ENCODE peak calls at places on chromosome 12, in six cellular contexts. One of them, this sample, is unnamed.

GRCh38 chr12:94100254-94100653 is 48.1 kb upstream of the PLXNC1 start:
- DNase-seq in cardiac fibroblast: peak
- DNase-seq in GM12864: no peak
- DNase-seq in fibroblast of pulmonary artery: no peak
- DNase-seq in progenitor cell of endocrine pancreas: no peak
- DNase-seq in coronary artery: no peak
- DNase-seq in this sample: no peak

GRCh38 chr12:95408201-95408600 is 65.8 kb upstream of the METAP2 start:
- DNase-seq in GM12864: no peak
- DNase-seq in fibroblast of pulmonary artery: no peak
- DNase-seq in cardiac fibroblast: no peak
- DNase-seq in coronary artery: no peak
- DNase-seq in progenitor cell of endocrine pancreas: no peak
- DNase-seq in this sample: no peak

GRCh38 chr12:129753596-129753995 is 150.2 kb downstream of the TMEM132D start:
- DNase-seq in progenitor cell of endocrine pancreas: no peak
- DNase-seq in fibroblast of pulmonary artery: peak
- DNase-seq in GM12864: no peak
- DNase-seq in cardiac fibroblast: peak
- DNase-seq in coronary artery: no peak
- DNase-seq in this sample: no peak

GRCh38 chr12:19759229-19759628 is 319.9 kb downstream of the AEBP2 start:
- DNase-seq in progenitor cell of endocrine pancreas: no peak
- DNase-seq in cardiac fibroblast: peak
- DNase-seq in GM12864: no peak
- DNase-seq in fibroblast of pulmonary artery: peak
- DNase-seq in coronary artery: no peak
- DNase-seq in this sample: no peak

GRCh38 chr12:107429006-107429698 is 256.4 kb upstream of the PWP1 start:
- DNase-seq in coronary artery: no peak
- DNase-seq in cardiac fibroblast: no peak
- DNase-seq in fibroblast of pulmonary artery: no peak
- DNase-seq in progenitor cell of endocrine pancreas: no peak
- DNase-seq in GM12864: no peak
- DNase-seq in this sample: no peak

GRCh38 chr12:13211191-13211858 is 14.8 kb downstream of the EMP1 start:
- DNase-seq in progenitor cell of endocrine pancreas: no peak
- DNase-seq in GM12864: no peak
- DNase-seq in fibroblast of pulmonary artery: peak
- DNase-seq in coronary artery: no peak
- DNase-seq in cardiac fibroblast: peak
- DNase-seq in this sample: no peak

GRCh38 chr12:65501093-65501621 is 222.7 kb downstream of the MSRB3 start:
- DNase-seq in fibroblast of pulmonary artery: peak
- DNase-seq in GM12864: no peak
- DNase-seq in coronary artery: no peak
- DNase-seq in cardiac fibroblast: no peak
- DNase-seq in progenitor cell of endocrine pancreas: no peak
- DNase-seq in this sample: no peak

GRCh38 chr12:121325922-121326396 is 26.3 kb downstream of the ANAPC5 start:
- DNase-seq in progenitor cell of endocrine pancreas: no peak
- DNase-seq in coronary artery: no peak
- DNase-seq in fibroblast of pulmonary artery: no peak
- DNase-seq in GM12864: no peak
- DNase-seq in cardiac fibroblast: no peak
- DNase-seq in this sample: no peak

GRCh38 chr12:43396671-43397070 is 155.3 kb downstream of the ADAMTS20 start:
- DNase-seq in progenitor cell of endocrine pancreas: no peak
- DNase-seq in cardiac fibroblast: no peak
- DNase-seq in fibroblast of pulmonary artery: no peak
- DNase-seq in coronary artery: no peak
- DNase-seq in GM12864: no peak
- DNase-seq in this sample: no peak

GRCh38 chr12:49869816-49870500 is 27.1 kb upstream of the BCDIN3D start:
- DNase-seq in cardiac fibroblast: no peak
- DNase-seq in progenitor cell of endocrine pancreas: no peak
- DNase-seq in coronary artery: peak
- DNase-seq in GM12864: no peak
- DNase-seq in fibroblast of pulmonary artery: no peak
- DNase-seq in this sample: no peak

GRCh38 chr12:108833757-108834472 is 23.5 kb downstream of the SSH1 start:
- DNase-seq in coronary artery: no peak
- DNase-seq in fibroblast of pulmonary artery: peak
- DNase-seq in progenitor cell of endocrine pancreas: no peak
- DNase-seq in GM12864: no peak
- DNase-seq in cardiac fibroblast: peak
- DNase-seq in this sample: no peak

GRCh38 chr12:50390284-50390683 is 6.1 kb downstream of the FAM186A start:
- DNase-seq in GM12864: no peak
- DNase-seq in cardiac fibroblast: peak
- DNase-seq in coronary artery: no peak
- DNase-seq in progenitor cell of endocrine pancreas: no peak
- DNase-seq in fibroblast of pulmonary artery: peak
- DNase-seq in this sample: no peak

GRCh38 chr12:4037747-4038312 is 164.6 kb upstream of the PARP11 start:
- DNase-seq in progenitor cell of endocrine pancreas: no peak
- DNase-seq in coronary artery: no peak
- DNase-seq in cardiac fibroblast: peak
- DNase-seq in fibroblast of pulmonary artery: peak
- DNase-seq in GM12864: no peak
- DNase-seq in this sample: no peak

GRCh38 chr12:82412246-82412645 is 53.9 kb downstream of the METTL25 start:
- DNase-seq in GM12864: no peak
- DNase-seq in fibroblast of pulmonary artery: no peak
- DNase-seq in progenitor cell of endocrine pancreas: no peak
- DNase-seq in cardiac fibroblast: peak
- DNase-seq in coronary artery: no peak
- DNase-seq in this sample: no peak

GRCh38 chr12:47370421-47370820 is 290.7 kb upstream of the AMIGO2 start:
- DNase-seq in fibroblast of pulmonary artery: no peak
- DNase-seq in GM12864: no peak
- DNase-seq in coronary artery: no peak
- DNase-seq in progenitor cell of endocrine pancreas: no peak
- DNase-seq in cardiac fibroblast: no peak
- DNase-seq in this sample: no peak

GRCh38 chr12:132886529-132887477 is 602 bp downstream of the CHFR start:
- DNase-seq in fibroblast of pulmonary artery: no peak
- DNase-seq in progenitor cell of endocrine pancreas: peak
- DNase-seq in coronary artery: no peak
- DNase-seq in cardiac fibroblast: peak
- DNase-seq in GM12864: no peak
- DNase-seq in this sample: no peak

GRCh38 chr12:94565683-94566082 is 84.7 kb downstream of the TMCC3 start:
- DNase-seq in GM12864: no peak
- DNase-seq in progenitor cell of endocrine pancreas: no peak
- DNase-seq in coronary artery: no peak
- DNase-seq in cardiac fibroblast: no peak
- DNase-seq in fibroblast of pulmonary artery: no peak
- DNase-seq in this sample: no peak

GRCh38 chr12:6949063-6949594 is 2.0 kb upstream of the PTPN6 start:
- DNase-seq in coronary artery: no peak
- DNase-seq in progenitor cell of endocrine pancreas: no peak
- DNase-seq in fibroblast of pulmonary artery: no peak
- DNase-seq in GM12864: no peak
- DNase-seq in cardiac fibroblast: no peak
- DNase-seq in this sample: no peak

GRCh38 chr12:28742791-28743190 is 406.3 kb upstream of the FAR2 start:
- DNase-seq in cardiac fibroblast: peak
- DNase-seq in progenitor cell of endocrine pancreas: no peak
- DNase-seq in GM12864: no peak
- DNase-seq in coronary artery: no peak
- DNase-seq in fibroblast of pulmonary artery: no peak
- DNase-seq in this sample: no peak

GRCh38 chr12:6235499-6235898 is 35.3 kb downstream of the CD9 start:
- DNase-seq in progenitor cell of endocrine pancreas: no peak
- DNase-seq in fibroblast of pulmonary artery: no peak
- DNase-seq in cardiac fibroblast: no peak
- DNase-seq in GM12864: no peak
- DNase-seq in coronary artery: no peak
- DNase-seq in this sample: no peak

GRCh38 chr12:117192057-117192456 is 1.8 kb upstream of the FBXO21 start:
- DNase-seq in cardiac fibroblast: peak
- DNase-seq in GM12864: no peak
- DNase-seq in coronary artery: no peak
- DNase-seq in progenitor cell of endocrine pancreas: no peak
- DNase-seq in fibroblast of pulmonary artery: no peak
- DNase-seq in this sample: no peak

GRCh38 chr12:114902665-114903393 is 218.9 kb upstream of the TBX3 start:
- DNase-seq in progenitor cell of endocrine pancreas: no peak
- DNase-seq in GM12864: no peak
- DNase-seq in fibroblast of pulmonary artery: peak
- DNase-seq in cardiac fibroblast: peak
- DNase-seq in coronary artery: no peak
- DNase-seq in this sample: no peak

GRCh38 chr12:114901316-114901715 is 217.3 kb upstream of the TBX3 start:
- DNase-seq in GM12864: no peak
- DNase-seq in cardiac fibroblast: no peak
- DNase-seq in fibroblast of pulmonary artery: no peak
- DNase-seq in progenitor cell of endocrine pancreas: no peak
- DNase-seq in coronary artery: no peak
- DNase-seq in this sample: no peak

GRCh38 chr12:114903394-114903748 is 219.4 kb upstream of the TBX3 start:
- DNase-seq in cardiac fibroblast: peak
- DNase-seq in coronary artery: no peak
- DNase-seq in progenitor cell of endocrine pancreas: no peak
- DNase-seq in fibroblast of pulmonary artery: no peak
- DNase-seq in GM12864: no peak
- DNase-seq in this sample: no peak

DNA sequence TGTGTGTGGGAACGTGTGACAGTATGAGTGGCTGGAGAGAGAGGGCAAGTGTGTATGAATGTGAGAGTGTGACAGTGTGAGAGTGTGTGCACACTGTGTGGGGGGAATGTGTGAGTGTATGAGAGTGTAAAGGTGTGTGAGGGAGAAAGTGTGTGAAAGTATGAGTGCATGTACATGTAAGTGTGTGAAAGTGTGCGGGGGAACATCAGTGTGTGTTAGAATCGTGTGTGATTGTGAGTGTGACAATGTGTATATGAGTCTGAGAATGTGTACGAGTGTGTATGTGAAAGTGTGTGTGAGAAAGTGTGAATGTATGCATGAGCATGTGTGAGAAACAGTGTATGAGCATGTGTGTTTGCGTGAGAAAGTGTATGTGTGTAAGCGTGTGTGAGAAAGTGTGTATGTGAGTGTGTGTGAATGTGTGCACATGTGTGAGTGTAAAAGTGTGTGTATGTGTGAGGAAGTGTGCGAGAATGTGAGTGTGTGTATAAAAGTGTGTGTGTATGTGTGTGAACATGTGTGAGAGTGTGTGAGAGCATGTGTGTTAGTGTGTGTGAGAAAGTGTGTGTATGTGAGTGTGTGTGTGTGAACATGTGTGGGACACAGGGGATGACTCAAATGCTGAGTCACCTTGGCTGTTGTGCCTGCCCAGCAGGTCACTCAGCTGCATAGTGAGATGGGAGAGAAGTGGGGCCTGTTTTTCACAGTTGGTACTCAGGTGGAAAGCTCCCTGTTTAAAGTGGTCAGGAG is 220.5 kb upstream of the TBX3 start:
- DNase-seq in GM12864: no peak
- DNase-seq in coronary artery: no peak
- DNase-seq in cardiac fibroblast: peak
- DNase-seq in fibroblast of pulmonary artery: peak
- DNase-seq in progenitor cell of endocrine pancreas: no peak
- DNase-seq in this sample: no peak
- TF ChIP-seq CTCF in GM12864: no peak
- TF ChIP-seq CTCF in coronary artery: no peak
- TF ChIP-seq CTCF in cardiac fibroblast: no peak
- TF ChIP-seq CTCF in fibroblast of pulmonary artery: no peak
- TF ChIP-seq CTCF in progenitor cell of endocrine pancreas: no peak
- TF ChIP-seq CTCF in this sample: no peak

DNA sequence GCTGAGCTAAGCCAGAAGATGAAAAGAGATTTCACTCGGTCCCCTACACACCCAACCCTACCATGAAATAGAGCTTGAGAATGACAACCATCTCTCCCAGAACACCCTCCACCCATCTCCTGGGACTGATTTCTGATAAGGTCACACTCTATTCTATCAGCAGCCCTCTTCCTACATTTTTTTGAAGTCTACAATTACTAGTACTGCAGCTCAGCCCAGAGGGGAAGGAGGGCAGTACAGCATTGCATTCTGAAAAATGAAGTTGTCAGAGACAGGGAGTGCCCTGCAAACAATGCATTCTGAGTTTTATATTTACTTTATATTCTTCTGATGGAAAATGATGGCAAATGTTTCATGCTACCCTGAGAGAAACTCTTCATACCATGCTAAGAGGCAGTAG is 318.5 kb downstream of the BCAT1 start:
- DNase-seq in GM12864: no peak
- DNase-seq in progenitor cell of endocrine pancreas: no peak
- DNase-seq in fibroblast of pulmonary artery: no peak
- DNase-seq in cardiac fibroblast: no peak
- DNase-seq in coronary artery: no peak
- DNase-seq in this sample: no peak
- TF ChIP-seq CTCF in GM12864: no peak
- TF ChIP-seq CTCF in progenitor cell of endocrine pancreas: peak
- TF ChIP-seq CTCF in fibroblast of pulmonary artery: no peak
- TF ChIP-seq CTCF in cardiac fibroblast: peak
- TF ChIP-seq CTCF in coronary artery: no peak
- TF ChIP-seq CTCF in this sample: no peak

DNA sequence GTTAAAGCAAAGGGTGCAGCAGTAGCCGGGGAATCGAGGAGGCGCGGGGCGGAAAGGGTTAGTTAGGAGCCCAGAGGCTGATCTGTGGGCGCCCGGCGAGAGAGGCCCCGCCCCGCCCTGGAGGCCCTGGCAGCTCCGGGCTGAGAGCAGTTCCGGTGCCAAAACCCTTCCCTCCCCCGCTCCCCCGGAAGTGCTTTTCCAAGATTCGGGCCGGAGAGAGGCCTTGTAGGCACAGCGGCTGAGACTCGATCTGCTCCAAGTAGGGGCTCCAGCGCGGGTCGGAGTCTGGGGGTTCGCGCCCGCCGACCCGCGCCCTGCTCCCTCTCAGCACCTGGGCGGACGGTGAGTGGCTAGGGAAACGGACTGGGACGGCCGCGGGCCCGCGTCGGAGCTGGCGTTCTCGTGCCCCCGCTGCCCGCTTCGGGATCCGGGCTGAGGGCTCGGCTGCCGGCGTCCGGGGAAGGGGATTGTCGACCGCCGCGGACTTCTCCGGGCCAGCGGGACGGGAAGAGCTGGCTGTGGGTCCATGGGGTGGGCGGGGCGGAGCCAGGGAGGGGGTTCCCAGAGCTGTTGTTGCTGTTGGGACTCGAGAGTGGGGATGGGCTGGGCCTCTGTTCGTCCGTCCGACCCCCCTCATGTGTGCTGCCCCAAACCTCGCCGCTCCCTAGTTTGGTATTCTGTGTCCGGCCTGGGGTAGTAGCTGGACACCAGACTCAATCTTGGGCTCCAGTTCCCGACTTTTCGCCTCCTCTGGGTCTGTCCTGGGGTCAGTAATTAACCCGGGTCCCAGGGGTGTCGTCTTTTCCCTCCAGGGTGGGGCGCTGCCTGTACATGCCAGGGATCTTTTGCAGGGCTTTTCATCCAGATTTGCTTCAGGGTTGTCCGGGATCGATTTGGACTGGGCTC is at the start of gene FRS2:
- DNase-seq in cardiac fibroblast: peak
- DNase-seq in progenitor cell of endocrine pancreas: peak
- DNase-seq in coronary artery: peak
- DNase-seq in fibroblast of pulmonary artery: peak
- DNase-seq in GM12864: peak
- DNase-seq in this sample: peak
- TF ChIP-seq CTCF in cardiac fibroblast: peak
- TF ChIP-seq CTCF in progenitor cell of endocrine pancreas: peak
- TF ChIP-seq CTCF in coronary artery: no peak
- TF ChIP-seq CTCF in fibroblast of pulmonary artery: peak
- TF ChIP-seq CTCF in GM12864: peak
- TF ChIP-seq CTCF in this sample: peak

GRCh38 chr12:64451687-64452558 is at the start of gene TBK1:
- DNase-seq in cardiac fibroblast: peak
- DNase-seq in progenitor cell of endocrine pancreas: peak
- DNase-seq in GM12864: peak
- DNase-seq in fibroblast of pulmonary artery: peak
- DNase-seq in coronary artery: peak
- DNase-seq in this sample: peak
- TF ChIP-seq CTCF in cardiac fibroblast: no peak
- TF ChIP-seq CTCF in progenitor cell of endocrine pancreas: peak
- TF ChIP-seq CTCF in GM12864: no peak
- TF ChIP-seq CTCF in fibroblast of pulmonary artery: no peak
- TF ChIP-seq CTCF in coronary artery: no peak
- TF ChIP-seq CTCF in this sample: no peak

This sample was measured in GM13977.